ENCODE peak calls at places on chromosomes 4 and X, in ten cellular contexts. S is colonic mucosa, V is Panc1, M is transverse colon, H is bronchial epithelial cell, G is uterus, A is AG09309, C is nephron progenitor cell, J is choroid plexus epithelial cell, Y is tibial artery. W is an unnamed sample.

GRCh38 chrX:75892749-75893148 is 107.7 kb upstream of the MAGEE2 start:
- DNase-seq in Y (no peak), G (no peak), S (no peak), A (no peak), M (no peak), H (no peak), V (no peak), C (no peak), J (no peak), W (no peak)

GRCh38 chr4:2354127-2354526 is 64.3 kb downstream of the ZFYVE28 start:
- DNase-seq in S (no peak), C (no peak), M (peak; percentile 7), J (peak; percentile 31), Y (no peak), G (peak; percentile 10), V (no peak), A (no peak), H (no peak), W (no peak)

GRCh38 chr4:56619160-56619559 is 61.9 kb downstream of the HOPX start:
- DNase-seq in S (no peak), A (no peak), G (no peak), Y (no peak), C (no peak), V (no peak), H (peak; percentile 56), J (peak; percentile 73), M (no peak), W (no peak)

GRCh38 chr4:40328383-40328782 is 6.8 kb upstream of the CHRNA9 start:
- DNase-seq in V (no peak), J (no peak), S (no peak), A (no peak), Y (no peak), C (no peak), M (no peak), G (no peak), H (peak; percentile 69), W (no peak)

GRCh38 chr4:183657564-183657963 is 1.4 kb downstream of the RWDD4 start:
- DNase-seq in J (peak; percentile 21), A (no peak), H (no peak), Y (no peak), M (no peak), S (no peak), C (no peak), V (no peak), G (no peak), W (no peak)

GRCh38 chr4:48939785-48940184 is 33.2 kb upstream of the OCIAD2 start:
- DNase-seq in V (peak; percentile 82), M (no peak), A (peak; percentile 50), J (peak; percentile 88), Y (no peak), G (no peak), H (peak; percentile 96), C (no peak), S (no peak), W (no peak)

GRCh38 chrX:103774070-103774642 is 2.5 kb upstream of the PLP1 start:
- DNase-seq in S (no peak), G (peak; percentile 14), A (peak; percentile 10), C (no peak), V (no peak), M (no peak), J (peak; percentile 72), H (peak; percentile 30), Y (no peak), W (no peak)

GRCh38 chr4:31649878-31650277 is 929.7 kb downstream of the PCDH7 start:
- DNase-seq in V (no peak), J (no peak), G (no peak), A (no peak), H (no peak), S (no peak), M (no peak), Y (no peak), C (no peak), W (no peak)

GRCh38 chrX:45903781-45904201 is 641.4 kb downstream of the ZNF674 start:
- DNase-seq in S (no peak), A (no peak), V (no peak), H (peak; percentile 10), Y (no peak), J (no peak), G (no peak), M (no peak), C (no peak), W (no peak)

GRCh38 chr4:61397174-61397573 is 197.0 kb downstream of the ADGRL3 start:
- DNase-seq in J (peak; percentile 26), V (no peak), Y (no peak), H (peak; percentile 46), C (no peak), S (no peak), G (no peak), M (no peak), A (no peak), W (no peak)

GRCh38 chrX:3550160-3550765 is 163.2 kb downstream of the PRKX start:
- DNase-seq in A (no peak), S (peak; percentile 23), V (no peak), Y (no peak), J (peak; percentile 24), G (no peak), H (peak; percentile 13), C (no peak), M (peak; percentile 9), W (no peak)

GRCh38 chr4:143531773-143532491 is 18.4 kb downstream of the SMARCA5 start:
- DNase-seq in J (peak; percentile 47), G (no peak), H (peak; percentile 16), M (no peak), A (no peak), V (no peak), S (no peak), Y (no peak), C (no peak), W (no peak)

GRCh38 chrX:1452497-1453389 is at the start of gene ASMTL:
- DNase-seq in V (peak; percentile 68), S (peak; percentile 100), Y (peak; percentile 100), M (peak; percentile 100), H (peak; percentile 90), G (peak; percentile 100), C (peak; percentile 100), J (peak; percentile 100), A (peak; percentile 96), W (peak; percentile 99)

GRCh38 chr4:174408841-174409552 is 113.3 kb downstream of the HPGD start:
- DNase-seq in S (peak; percentile 46), C (no peak), H (no peak), A (no peak), V (no peak), J (no peak), M (peak; percentile 41), G (no peak), Y (no peak), W (no peak)

GRCh38 chr4:14289708-14290107 is 662.2 kb upstream of the BOD1L1 start:
- DNase-seq in A (no peak), S (no peak), V (no peak), Y (no peak), G (no peak), C (no peak), H (peak; percentile 64), J (peak; percentile 31), M (no peak), W (no peak)

DNA sequence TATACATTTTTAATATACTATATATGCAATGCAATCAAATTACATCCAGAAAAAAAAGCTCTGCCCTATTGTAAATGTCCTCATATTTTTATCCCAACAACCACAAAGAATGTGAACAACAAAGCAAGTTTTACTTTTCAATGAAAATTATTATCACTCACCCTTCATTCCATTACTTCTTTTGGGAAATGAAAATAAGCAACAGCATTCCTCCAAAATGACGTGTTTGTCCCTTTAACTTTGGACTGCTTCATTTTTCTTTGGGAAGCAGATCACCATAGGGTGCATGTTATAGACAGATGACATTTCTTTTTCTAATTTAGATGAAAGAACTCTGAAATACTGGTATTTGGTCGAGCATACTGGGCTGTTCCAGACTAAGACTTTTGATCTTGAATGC is 667.1 kb upstream of the BOD1L1 start:
- DNase-seq in C (no peak), M (no peak), V (no peak), A (no peak), H (no peak), G (no peak), Y (no peak), S (no peak), J (peak; percentile 58), W (no peak)
- TF ChIP-seq CTCF in C (no peak), M (no peak), V (no peak), A (no peak), H (no peak), G (no peak), Y (no peak), S (no peak), J (no peak), W (no peak)

DNA sequence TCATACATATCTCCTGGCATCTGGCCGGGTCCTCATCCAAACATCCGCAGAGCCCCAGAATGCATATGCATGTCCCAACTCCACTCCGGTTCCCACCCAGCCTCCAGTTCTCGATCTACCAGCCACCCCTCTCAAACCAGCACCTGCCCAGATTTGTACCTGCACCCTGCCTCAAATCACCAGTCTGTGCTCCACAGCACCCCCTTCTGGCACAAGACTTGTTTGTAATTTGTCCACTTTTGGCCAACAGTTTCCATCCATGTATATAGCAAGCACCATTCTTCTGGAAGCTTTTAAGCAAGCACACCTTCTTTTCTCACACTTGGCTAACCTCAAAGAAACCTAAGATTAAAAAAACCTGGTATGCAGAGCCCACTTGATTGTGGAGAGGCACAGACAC is 644.1 kb downstream of the MID1IP1 start:
- DNase-seq in J (peak; percentile 12), M (peak; percentile 20), Y (no peak), C (peak; percentile 35), V (no peak), H (no peak), G (no peak), S (peak; percentile 41), A (no peak), W (no peak)
- TF ChIP-seq CTCF in J (peak; percentile 43), M (peak; percentile 27), Y (no peak), C (peak; percentile 27), V (peak; percentile 32), H (peak; percentile 19), G (no peak), S (peak; percentile 32), A (peak; percentile 17), W (peak; percentile 34)

DNA sequence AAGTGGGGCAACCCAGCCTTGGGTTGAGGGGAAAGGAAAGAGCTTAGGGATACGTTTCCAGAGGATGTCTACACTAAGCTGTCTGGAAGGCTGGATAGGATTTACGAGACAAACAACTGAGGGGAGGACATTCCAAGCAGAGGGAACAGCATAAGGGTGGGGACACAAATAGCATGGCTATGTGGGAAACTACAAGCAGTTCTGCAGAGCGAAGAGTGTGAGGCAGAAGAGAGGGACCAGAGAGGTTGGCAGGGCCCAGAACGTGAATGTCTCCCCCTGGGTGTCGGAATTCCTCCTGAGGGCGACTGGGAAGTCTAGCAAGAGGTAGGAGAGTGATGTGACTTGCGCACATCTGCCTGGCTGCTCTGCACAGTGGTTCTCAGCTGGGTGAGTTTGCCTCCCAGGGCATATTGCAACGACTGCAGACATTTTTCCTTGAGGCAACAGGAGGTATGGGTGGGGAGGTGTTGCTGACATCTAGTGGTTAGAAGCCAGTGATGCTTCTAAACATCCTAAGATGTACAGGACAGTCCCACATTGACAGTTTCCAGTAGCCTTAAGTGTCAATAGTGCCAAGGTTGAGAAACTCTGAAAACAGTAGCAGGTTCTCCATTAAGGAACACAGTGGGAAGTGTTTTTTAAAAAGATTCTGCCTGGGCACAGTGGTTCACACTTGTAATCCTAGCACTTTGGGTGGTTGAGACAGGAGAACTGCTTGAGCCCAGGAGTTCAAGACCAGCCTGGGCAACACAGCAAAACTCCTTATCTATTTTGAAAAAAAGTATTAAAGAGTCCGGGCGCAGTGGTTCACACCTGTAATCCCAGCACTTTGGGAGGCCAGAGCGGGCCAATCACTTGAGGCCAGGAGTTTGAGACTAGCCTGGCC is 9.2 kb downstream of the NDUFA1 start:
- DNase-seq in Y (no peak), C (peak; percentile 21), H (peak; percentile 47), V (peak; percentile 62), M (peak; percentile 16), G (no peak), A (peak; percentile 14), S (peak; percentile 24), J (peak; percentile 78), W (no peak)
- TF ChIP-seq CTCF in Y (peak; percentile 48), C (peak; percentile 54), H (peak; percentile 75), V (peak; percentile 87), M (peak; percentile 47), G (peak; percentile 34), A (peak; percentile 87), S (peak; percentile 24), J (peak; percentile 74), W (peak; percentile 57)

GRCh38 chrX:70436380-70436779 is 8.3 kb upstream of the DLG3 start:
- DNase-seq in A (no peak), H (no peak), S (no peak), C (peak; percentile 45), V (no peak), J (peak; percentile 23), G (no peak), M (no peak), Y (no peak), W (no peak)
- TF ChIP-seq CTCF in A (no peak), H (no peak), S (no peak), C (peak; percentile 7), V (no peak), J (peak; percentile 21), G (no peak), M (no peak), Y (no peak), W (peak; percentile 49)